ENCODE peak calls at places on chromosomes 1 and 21, in eight cellular contexts. C, I, K, V, D, Q, T and L are unnamed samples.

GRCh38 chr21:36989699-36990507 is 16.6 kb upstream of the RIPPLY3 start:
- DNase-seq in C (peak; percentile 94), I (peak; percentile 97), K (peak; percentile 95), V (peak; percentile 94), D (peak; percentile 88), Q (peak; percentile 93), T (peak; percentile 100), L (peak; percentile 94)

GRCh38 chr1:3577711-3578432 is 33.4 kb downstream of the MEGF6 start:
- DNase-seq in C (no peak), I (no peak), K (no peak), V (no peak), D (no peak), Q (no peak), T (no peak), L (no peak)

GRCh38 chr21:44752701-44753235 is 41.4 kb upstream of the TSPEAR start:
- DNase-seq in C (no peak), I (no peak), K (no peak), V (no peak), D (no peak), Q (no peak), T (peak; percentile 54), L (peak; percentile 40)

GRCh38 chr1:86965012-86965826 is 50.8 kb downstream of the HS2ST1 start:
- DNase-seq in C (no peak), I (no peak), K (no peak), V (no peak), D (peak; percentile 21), Q (peak; percentile 48), T (peak; percentile 61), L (no peak)

GRCh38 chr1:105565006-105565405 is 1491.5 kb upstream of the PRMT6 start:
- DNase-seq in C (no peak), I (no peak), K (no peak), V (no peak), D (no peak), Q (no peak), T (no peak), L (no peak)

GRCh38 chr1:185646202-185646683 is 87.9 kb upstream of the HMCN1 start:
- DNase-seq in C (no peak), I (no peak), K (peak; percentile 56), V (no peak), D (peak; percentile 78), Q (peak; percentile 92), T (peak; percentile 83), L (no peak)

GRCh38 chr1:208219659-208220282 is 24.4 kb downstream of the PLXNA2 start:
- DNase-seq in C (peak; percentile 73), I (no peak), K (no peak), V (no peak), D (no peak), Q (peak; percentile 93), T (peak; percentile 74), L (no peak)

GRCh38 chr1:225928186-225929175 is 4.4 kb upstream of the PYCR2 start:
- DNase-seq in C (peak; percentile 34), I (no peak), K (no peak), V (no peak), D (no peak), Q (no peak), T (no peak), L (no peak)

GRCh38 chr1:6961289-6961688 is 176.0 kb downstream of the CAMTA1 start:
- DNase-seq in C (no peak), I (no peak), K (no peak), V (no peak), D (no peak), Q (no peak), T (no peak), L (no peak)

GRCh38 chr1:232385221-232385620 is 244.7 kb downstream of the SIPA1L2 start:
- DNase-seq in C (no peak), I (peak; percentile 6), K (no peak), V (no peak), D (no peak), Q (peak; percentile 41), T (peak; percentile 20), L (no peak)

GRCh38 chr1:168081373-168082007 is 55.2 kb downstream of the GPR161 start:
- DNase-seq in C (no peak), I (no peak), K (no peak), V (peak; percentile 42), D (no peak), Q (no peak), T (peak; percentile 87), L (no peak)

GRCh38 chr1:1324524-1325287 is at the start of the genes CPTP and INTS11:
- DNase-seq in C (peak; percentile 89), I (peak; percentile 92), K (peak; percentile 97), V (peak; percentile 96), D (peak; percentile 90), Q (peak; percentile 82), T (peak; percentile 99), L (peak; percentile 80)

GRCh38 chr1:223326776-223327175 is 37.2 kb downstream of the SUSD4 start:
- DNase-seq in C (no peak), I (no peak), K (no peak), V (no peak), D (no peak), Q (no peak), T (no peak), L (no peak)

GRCh38 chr1:240575976-240576666 is 35.8 kb downstream of the GREM2 start:
- DNase-seq in C (peak; percentile 45), I (no peak), K (no peak), V (no peak), D (no peak), Q (no peak), T (peak; percentile 79), L (no peak)

GRCh38 chr1:30778156-30778978 is 20.8 kb upstream of the LAPTM5 start:
- DNase-seq in C (peak; percentile 64), I (no peak), K (no peak), V (no peak), D (peak; percentile 30), Q (no peak), T (peak; percentile 63), L (peak; percentile 76)

GRCh38 chr1:111736548-111737215 is 2.5 kb downstream of the INKA2 start:
- DNase-seq in C (no peak), I (peak; percentile 76), K (no peak), V (no peak), D (peak; percentile 78), Q (no peak), T (no peak), L (peak; percentile 48)

GRCh38 chr1:165887877-165888551 is 60.6 kb downstream of the UCK2 start:
- DNase-seq in C (no peak), I (no peak), K (peak; percentile 20), V (no peak), D (no peak), Q (no peak), T (no peak), L (no peak)